ENCODE peak calls at places on chromosomes 7 and 10, in five cellular contexts. M, G, J, P and E are unnamed samples.

GRCh38 chr7:6323936-6324701 is 51.7 kb upstream of the CYTH3 start:
- DNase-seq in M (no peak), G (no peak), J (peak; percentile 6), P (no peak), E (no peak)

GRCh38 chr10:30828680-30829079 is 199.1 kb upstream of the LYZL2 start:
- DNase-seq in M (no peak), G (no peak), J (no peak), P (no peak), E (no peak)

GRCh38 chr10:7421519-7421918 is 10.7 kb upstream of the SFMBT2 start:
- DNase-seq in M (no peak), G (no peak), J (no peak), P (no peak), E (peak; percentile 14)

GRCh38 chr7:70751895-70752294 is 380.0 kb upstream of the GALNT17 start:
- DNase-seq in M (no peak), G (no peak), J (no peak), P (no peak), E (no peak)

GRCh38 chr7:29877196-29877595 is 70.9 kb downstream of the WIPF3 start:
- DNase-seq in M (no peak), G (no peak), J (no peak), P (no peak), E (no peak)

GRCh38 chr7:106602062-106602461 is 58.9 kb downstream of the CCDC71L start:
- DNase-seq in M (no peak), G (no peak), J (no peak), P (no peak), E (no peak)

GRCh38 chr7:150756858-150757257 is 19.6 kb downstream of the GIMAP5 start:
- DNase-seq in M (no peak), G (no peak), J (peak; percentile 81), P (peak; percentile 49), E (no peak)

GRCh38 chr10:88979153-88979562 is 11.4 kb upstream of the FAS start:
- DNase-seq in M (no peak), G (peak; percentile 66), J (no peak), P (no peak), E (no peak)

GRCh38 chr10:48251525-48252353 is 22.8 kb downstream of the FRMPD2 start:
- DNase-seq in M (no peak), G (peak; percentile 50), J (no peak), P (peak; percentile 60), E (peak; percentile 51)

GRCh38 chr7:132882714-132883428 is 199.0 kb downstream of the CHCHD3 start:
- DNase-seq in M (no peak), G (no peak), J (no peak), P (no peak), E (no peak)

GRCh38 chr7:30226593-30227268 is 57.7 kb upstream of the ZNRF2 start:
- DNase-seq in M (peak; percentile 58), G (peak; percentile 90), J (no peak), P (peak; percentile 62), E (peak; percentile 55)

GRCh38 chr7:113383638-113384037 is 265.3 kb upstream of the SMIM30 start:
- DNase-seq in M (no peak), G (no peak), J (no peak), P (no peak), E (no peak)

GRCh38 chr7:35477609-35478008 is 217.3 kb downstream of the HERPUD2 start:
- DNase-seq in M (no peak), G (peak; percentile 38), J (no peak), P (no peak), E (no peak)

GRCh38 chr10:89555688-89556445 is 20.5 kb upstream of the SLC16A12 start:
- DNase-seq in M (no peak), G (no peak), J (no peak), P (no peak), E (no peak)

GRCh38 chr10:130882911-130883310 is 428.6 kb downstream of the TCERG1L start:
- DNase-seq in M (no peak), G (no peak), J (no peak), P (no peak), E (no peak)

GRCh38 chr7:151100921-151101320 is 14.6 kb downstream of the AGAP3 start:
- DNase-seq in M (no peak), G (no peak), J (no peak), P (no peak), E (no peak)

GRCh38 chr7:103915958-103916357 is 73.5 kb downstream of the RELN start:
- DNase-seq in M (no peak), G (no peak), J (no peak), P (no peak), E (peak; percentile 6)

GRCh38 chr7:94375167-94375566 is 19.5 kb upstream of the COL1A2 start:
- DNase-seq in M (no peak), G (peak; percentile 78), J (peak; percentile 85), P (peak; percentile 67), E (no peak)

DNA sequence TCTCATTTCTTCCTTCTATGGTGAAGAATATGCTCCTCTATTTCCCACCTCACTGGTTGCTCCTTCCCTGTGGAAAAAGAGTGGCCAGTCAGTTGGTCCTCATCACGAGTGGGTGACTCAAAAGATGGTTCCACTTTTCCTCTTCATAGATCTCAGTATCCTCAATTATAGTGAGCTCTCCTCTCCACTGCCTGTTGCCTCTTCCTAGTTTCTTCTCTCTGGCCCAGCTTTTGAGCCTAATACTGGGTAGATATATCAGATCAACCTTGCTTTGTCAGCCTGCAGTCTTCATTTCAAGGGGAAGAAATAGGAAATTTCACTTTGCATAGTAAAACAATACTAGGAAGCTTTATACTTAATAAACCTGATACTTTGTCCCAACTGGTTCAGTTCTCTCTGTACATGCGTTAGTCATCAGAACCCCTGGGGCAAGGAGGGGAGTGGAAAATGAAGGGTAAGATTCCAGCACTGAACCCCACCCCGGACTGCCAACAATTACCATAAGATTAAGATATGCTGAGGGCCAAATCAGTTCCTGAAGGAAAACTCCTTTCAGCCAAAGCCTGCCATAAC is 15.5 kb upstream of the WNT16 start:
- DNase-seq in M (no peak), G (no peak), J (no peak), P (no peak), E (peak; percentile 72)
- H3K27ac ChIP-seq in M (no peak overlapping the region), G (no peak overlapping the region), J (no peak overlapping the region), P (no peak overlapping the region), E (no peak overlapping the region)

GRCh38 chr7:46695045-46695708 is 774.1 kb upstream of the IGFBP3 start:
- DNase-seq in M (no peak), G (no peak), J (no peak), P (no peak), E (no peak)
- TF ChIP-seq CTCF in M (no peak), G (peak; percentile 57), J (no peak), P (no peak), E (no peak)

DNA sequence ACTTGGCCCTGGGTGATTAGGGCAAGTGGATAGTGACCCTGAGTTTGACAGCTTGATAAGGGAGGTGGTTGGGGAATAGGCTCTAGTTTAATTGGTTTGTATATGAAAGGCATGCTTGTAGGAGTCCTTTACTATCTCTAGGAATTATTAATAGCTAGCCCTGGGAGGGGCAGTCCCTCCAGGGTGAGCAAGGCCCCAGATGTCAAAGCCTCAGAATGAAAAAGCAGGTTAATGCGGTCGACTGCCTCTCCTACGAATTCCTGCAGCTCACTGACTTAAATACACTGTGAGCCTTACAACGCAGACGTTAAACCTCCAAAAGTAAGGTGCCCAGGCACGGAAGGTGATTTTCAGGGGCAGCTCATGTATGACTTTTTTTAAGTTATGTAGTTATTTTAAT is 5.2 kb upstream of the BTBD16 start:
- DNase-seq in M (no peak), G (peak; percentile 17), J (no peak), P (peak; percentile 72), E (no peak)
- H3K27ac ChIP-seq in M (no peak overlapping the region), G (no peak overlapping the region), J (no peak overlapping the region), P (peak overlapping the region; percentile 84), E (no peak overlapping the region)

DNA sequence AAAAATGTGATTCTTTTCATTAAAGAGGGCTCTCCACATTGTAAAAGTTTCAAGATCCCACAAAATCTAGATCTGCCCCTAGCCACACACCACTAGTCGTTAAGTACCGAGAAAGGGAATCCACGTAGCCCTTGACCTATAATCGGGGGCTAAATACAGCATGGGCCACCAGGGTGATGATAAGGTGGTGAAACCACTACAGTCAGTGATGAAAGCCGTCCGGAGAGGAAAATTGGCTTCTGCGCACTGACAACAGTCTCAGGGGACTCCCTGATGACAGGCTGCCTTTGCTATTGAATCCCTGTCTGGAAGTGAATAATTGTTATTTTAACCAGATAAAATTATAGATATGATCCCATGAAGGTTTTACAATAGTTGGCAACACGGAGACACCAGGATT is 4.6 kb downstream of the TECTB start:
- DNase-seq in M (no peak), G (no peak), J (no peak), P (peak; percentile 67), E (no peak)
- TF ChIP-seq CTCF in M (no peak), G (no peak), J (no peak), P (no peak), E (no peak)

GRCh38 chr10:77214799-77215198 is 422.8 kb downstream of the KCNMA1 start:
- DNase-seq in M (no peak), G (no peak), J (no peak), P (no peak), E (no peak)
- H3K27ac ChIP-seq in M (no peak overlapping the region), G (no peak overlapping the region), J (no peak overlapping the region), P (no peak overlapping the region), E (no peak overlapping the region)

DNA sequence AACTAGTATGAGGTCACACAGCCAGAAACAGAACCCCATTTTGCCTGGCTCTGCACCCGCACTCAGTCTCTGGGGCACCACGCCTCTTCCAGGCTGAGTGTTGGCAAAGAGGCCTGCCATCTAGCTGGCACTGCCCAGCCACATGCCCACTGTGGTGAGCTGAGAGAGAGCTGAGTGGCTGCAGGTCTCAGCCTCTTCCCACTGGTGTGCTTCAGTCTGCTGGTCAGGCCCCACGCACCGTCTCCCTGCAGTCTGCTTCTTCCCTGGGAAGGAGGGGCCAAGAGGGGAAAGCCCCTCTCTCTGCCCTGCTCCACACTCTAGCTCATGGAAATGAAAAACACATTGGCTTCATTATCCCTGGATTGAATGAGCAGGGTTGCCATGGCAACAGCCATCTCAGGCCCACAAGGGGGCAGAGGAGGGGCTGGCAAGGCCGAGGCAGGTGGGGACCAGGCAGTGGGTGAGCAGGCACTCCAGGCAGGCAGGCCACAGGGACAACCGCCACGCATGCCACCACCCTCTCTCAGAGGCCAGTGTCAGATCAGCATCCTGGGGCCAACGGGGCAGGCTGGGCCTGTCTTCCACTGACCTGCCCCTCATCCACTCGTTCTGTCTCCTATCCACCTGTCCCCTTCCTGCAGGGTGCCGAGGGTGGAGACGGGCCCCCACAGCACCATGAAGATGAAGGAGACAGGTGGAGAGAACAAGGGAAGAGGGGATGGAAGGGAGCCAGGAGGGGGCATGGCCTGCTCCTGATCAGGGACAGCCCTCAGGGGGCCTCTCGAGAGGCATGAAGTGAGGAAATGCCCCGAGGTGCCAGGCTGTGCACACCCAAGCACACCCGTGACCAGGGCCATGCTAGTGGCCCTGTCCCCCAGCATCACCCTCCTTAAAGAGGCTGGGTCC is 110.9 kb downstream of the ZMIZ1 start:
- DNase-seq in M (no peak), G (peak; percentile 79), J (peak; percentile 43), P (no peak), E (no peak)
- TF ChIP-seq CTCF in M (no peak), G (peak; percentile 45), J (no peak), P (peak; percentile 16), E (no peak)

GRCh38 chr10:74816824-74817498 is 9.4 kb upstream of the KAT6B start:
- DNase-seq in M (no peak), G (no peak), J (no peak), P (no peak), E (no peak)
- H3K27ac ChIP-seq in M (no peak overlapping the region), G (no peak overlapping the region), J (no peak overlapping the region), P (no peak overlapping the region), E (no peak overlapping the region)